ENCODE peak calls at places on chromosome 1, in eight cellular contexts. T is dorsolateral prefrontal cortex, O is fibroblast of lung, G is esophagus squamous epithelium, V is RWPE2, J is mammary epithelial cell, K is MM.1S, P is breast epithelium. H is an unnamed sample.

GRCh38 chr1:184487561-184488200 is 100.9 kb downstream of the C1orf21 start:
- DNase-seq in V (no peak), K (no peak), T (no peak), O (peak; percentile 58), J (no peak), P (no peak), G (no peak), H (no peak)

GRCh38 chr1:209755926-209756607 is at the start of gene TRAF3IP3:
- DNase-seq in P (no peak), T (no peak), V (no peak), O (no peak), G (peak; percentile 26), K (peak; percentile 96), J (peak; percentile 8), H (no peak)

GRCh38 chr1:1230656-1231399 is 973 bp downstream of the SDF4 start:
- DNase-seq in G (no peak), J (peak; percentile 61), V (no peak), K (no peak), T (no peak), O (peak; percentile 70), P (no peak), H (no peak)

GRCh38 chr1:206951318-206952105 is 5.2 kb upstream of the PIGR start:
- DNase-seq in K (no peak), G (no peak), P (no peak), V (no peak), J (no peak), T (no peak), O (no peak), H (no peak)

GRCh38 chr1:167339405-167339804 is 118.7 kb downstream of the POU2F1 start:
- DNase-seq in J (no peak), K (no peak), V (no peak), T (no peak), G (no peak), O (no peak), P (no peak), H (no peak)

GRCh38 chr1:221637641-221638041 is 104.2 kb downstream of the DUSP10 start:
- DNase-seq in G (no peak), J (no peak), V (no peak), O (peak; percentile 42), T (peak; percentile 34), K (no peak), P (no peak), H (no peak)

GRCh38 chr1:151867785-151868403 is 14.4 kb upstream of the THEM5 start:
- DNase-seq in V (no peak), O (peak; percentile 85), K (no peak), T (no peak), J (peak; percentile 83), G (no peak), P (no peak), H (no peak)

GRCh38 chr1:9729523-9729922 is 78.0 kb downstream of the PIK3CD start:
- DNase-seq in K (no peak), G (no peak), O (no peak), V (no peak), P (no peak), J (no peak), T (no peak), H (no peak)

GRCh38 chr1:22592051-22592450 is 28.8 kb downstream of the EPHA8 start:
- DNase-seq in O (no peak), J (no peak), T (no peak), V (no peak), G (no peak), K (no peak), P (no peak), H (no peak)

GRCh38 chr1:7953850-7954609 is 7.5 kb upstream of the PARK7 start:
- DNase-seq in T (peak; percentile 99), V (peak; percentile 91), P (peak; percentile 91), J (peak; percentile 23), K (peak; percentile 83), G (peak; percentile 66), O (peak; percentile 91), H (peak; percentile 97)

GRCh38 chr1:63922848-63923247 is 149.0 kb downstream of the ROR1 start:
- DNase-seq in P (no peak), T (no peak), G (no peak), O (no peak), K (no peak), J (no peak), V (no peak), H (no peak)

GRCh38 chr1:63921357-63921756 is 147.5 kb downstream of the ROR1 start:
- DNase-seq in J (no peak), G (no peak), T (no peak), K (no peak), O (no peak), V (no peak), P (no peak), H (no peak)

GRCh38 chr1:63923302-63923701 is 149.5 kb downstream of the ROR1 start:
- DNase-seq in K (peak; percentile 1), V (no peak), G (no peak), T (no peak), P (no peak), O (no peak), J (no peak), H (no peak)

GRCh38 chr1:63928197-63929105 is 154.6 kb downstream of the ROR1 start:
- DNase-seq in K (no peak), P (no peak), V (no peak), O (no peak), G (no peak), T (no peak), J (no peak), H (no peak)

DNA sequence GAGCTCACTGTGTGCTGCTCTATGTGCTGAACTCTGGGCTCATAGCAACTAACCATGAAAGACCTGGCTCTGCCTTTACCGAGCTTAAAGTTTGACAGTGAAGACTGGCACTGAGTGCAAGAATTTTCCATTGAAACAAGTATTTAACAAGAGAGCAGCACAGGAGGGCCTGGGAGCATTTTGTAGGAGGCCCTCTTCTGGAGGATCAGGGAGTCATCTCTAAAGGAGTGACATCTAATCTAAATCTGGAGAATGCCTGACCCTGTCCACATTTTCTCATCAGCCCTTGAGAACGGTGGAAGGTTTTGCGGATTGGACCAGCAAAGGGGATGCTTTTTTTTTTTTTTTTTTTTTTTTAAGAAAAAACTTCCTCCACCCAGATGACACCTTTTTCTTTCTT is 150.8 kb downstream of the ROR1 start:
- DNase-seq in O (no peak), K (peak; percentile 0), T (no peak), P (no peak), G (no peak), V (no peak), J (no peak), H (no peak)
- TF ChIP-seq CTCF in O (no peak), K (no peak), T (no peak), P (no peak), G (no peak), V (no peak), J (no peak), H (no peak)

GRCh38 chr1:6246497-6247295 is 2.7 kb downstream of the HES3 start:
- DNase-seq in G (no peak), K (peak; percentile 53), T (peak; percentile 80), J (peak; percentile 47), V (peak; percentile 85), P (peak; percentile 67), O (peak; percentile 76), H (peak; percentile 84)
- H3K4me3 ChIP-seq in G (no peak overlapping the region), K (no peak overlapping the region), T (no peak overlapping the region), J (no peak overlapping the region), V (no peak overlapping the region), P (no peak overlapping the region), O (no peak overlapping the region), H (no peak overlapping the region)

GRCh38 chr1:235342471-235342870 is 14.1 kb downstream of the GGPS1 start:
- DNase-seq in P (no peak), K (no peak), J (no peak), V (no peak), G (no peak), T (no peak), O (no peak), H (no peak)
- H3K27ac ChIP-seq in P (no peak overlapping the region), K (no peak overlapping the region), J (no peak overlapping the region), V (no peak overlapping the region), G (no peak overlapping the region), T (no peak overlapping the region), O (no peak overlapping the region), H (no peak overlapping the region)

GRCh38 chr1:172401907-172402306 is 18.6 kb upstream of the C1orf105 start:
- DNase-seq in O (no peak), J (no peak), G (no peak), P (no peak), V (no peak), K (no peak), T (no peak), H (no peak)
- TF ChIP-seq CTCF in O (no peak), J (peak; percentile 5), G (no peak), P (no peak), V (peak; percentile 14), K (no peak), T (no peak), H (no peak)